ENCODE peak calls at places on chromosomes 7 and 10, in seven cellular contexts. L is fibroblast of lung, V is cardiac muscle cell, R is gastrocnemius medialis, J is WERI-Rb-1, H is suprapubic skin, A is coronary artery. N is an unnamed sample.

GRCh38 chr7:131219277-131220041 is 108.2 kb upstream of the MKLN1 start:
- DNase-seq in H (peak), V (no peak), J (no peak), A (peak), R (peak), L (no peak), N (no peak)

GRCh38 chr10:72097448-72098300 is 9.3 kb upstream of the SPOCK2 start:
- DNase-seq in L (peak), R (no peak), V (no peak), H (no peak), A (no peak), J (no peak), N (peak)

GRCh38 chr10:7526017-7526400 is 115.2 kb upstream of the SFMBT2 start:
- DNase-seq in R (no peak), J (no peak), H (no peak), L (no peak), V (no peak), A (no peak), N (no peak)

GRCh38 chr10:126264089-126265018 is 123.9 kb downstream of the ADAM12 start:
- DNase-seq in V (no peak), J (no peak), A (no peak), L (no peak), R (no peak), H (no peak), N (peak)

GRCh38 chr10:122878799-122879338 is 512 bp downstream of the FAM24B start:
- DNase-seq in A (no peak), V (no peak), J (no peak), L (no peak), H (no peak), R (no peak), N (peak)

GRCh38 chr7:55517191-55517633 is 55.1 kb downstream of the VOPP1 start:
- DNase-seq in A (no peak), L (no peak), J (no peak), V (no peak), H (no peak), R (no peak), N (no peak)

GRCh38 chr10:73597346-73597745 is 6.2 kb upstream of the USP54 start:
- DNase-seq in H (no peak), A (no peak), V (no peak), J (no peak), R (no peak), L (peak), N (peak)

GRCh38 chr10:132192076-132192975 is 5.6 kb downstream of the DPYSL4 start:
- DNase-seq in R (no peak), A (no peak), J (no peak), H (no peak), L (no peak), V (no peak), N (no peak)

GRCh38 chr10:69392481-69393000 is 24.2 kb downstream of the TACR2 start:
- DNase-seq in H (peak), L (peak), V (peak), R (peak), A (peak), J (peak), N (peak)

GRCh38 chr10:70899096-70899495 is 10.7 kb upstream of the PCBD1 start:
- DNase-seq in R (no peak), V (no peak), H (no peak), L (no peak), J (no peak), A (peak), N (no peak)

GRCh38 chr10:7908541-7909210 is 90.4 kb downstream of the TAF3 start:
- DNase-seq in R (no peak), J (no peak), V (no peak), H (no peak), L (no peak), A (no peak), N (no peak)

GRCh38 chr10:112713411-112713810 is 236.6 kb upstream of the TCF7L2 start:
- DNase-seq in J (no peak), H (no peak), L (peak), V (no peak), R (no peak), A (no peak), N (peak)

GRCh38 chr7:155652156-155653124 is 8.0 kb downstream of the RBM33 start:
- DNase-seq in H (no peak), V (no peak), J (no peak), R (no peak), A (no peak), L (peak), N (no peak)

GRCh38 chr7:14207711-14208110 is 218.2 kb upstream of the ETV1 start:
- DNase-seq in L (no peak), V (no peak), R (no peak), J (no peak), H (no peak), A (no peak), N (no peak)

GRCh38 chr7:140019606-140020005 is 43.1 kb downstream of the PARP12 start:
- DNase-seq in V (no peak), L (no peak), J (no peak), R (no peak), H (no peak), A (no peak), N (no peak)

GRCh38 chr10:84095821-84096497 is 43.4 kb upstream of the GHITM start:
- DNase-seq in A (no peak), H (no peak), J (no peak), V (no peak), R (no peak), L (no peak), N (peak)

GRCh38 chr10:23341004-23341403 is 3.6 kb downstream of the C10orf67 start:
- DNase-seq in R (no peak), H (no peak), V (no peak), A (no peak), L (no peak), J (no peak), N (peak)

GRCh38 chr10:36946598-36946997 is 178.8 kb upstream of the ANKRD30A start:
- DNase-seq in J (no peak), L (no peak), R (no peak), V (no peak), A (no peak), H (no peak), N (no peak)

GRCh38 chr7:76125560-76125959 is 76.1 kb upstream of the SRRM3 start:
- DNase-seq in L (no peak), V (no peak), H (no peak), R (no peak), J (no peak), A (no peak), N (no peak)

GRCh38 chr10:123720536-123720935 is 54.4 kb downstream of the GPR26 start:
- DNase-seq in H (no peak), V (no peak), A (peak), L (no peak), R (no peak), J (no peak), N (no peak)

GRCh38 chr7:16753102-16753931 is at the start of gene TSPAN13:
- DNase-seq in V (peak), H (peak), R (no peak), J (peak), L (peak), A (no peak), N (peak)

GRCh38 chr10:119416855-119417254 is 125.7 kb downstream of the RGS10 start:
- DNase-seq in L (peak), H (no peak), J (peak), A (no peak), R (no peak), V (peak), N (peak)

GRCh38 chr10:126407831-126408230 is 19.6 kb upstream of the ADAM12 start:
- DNase-seq in L (no peak), H (no peak), A (no peak), J (no peak), R (no peak), V (no peak), N (no peak)

DNA sequence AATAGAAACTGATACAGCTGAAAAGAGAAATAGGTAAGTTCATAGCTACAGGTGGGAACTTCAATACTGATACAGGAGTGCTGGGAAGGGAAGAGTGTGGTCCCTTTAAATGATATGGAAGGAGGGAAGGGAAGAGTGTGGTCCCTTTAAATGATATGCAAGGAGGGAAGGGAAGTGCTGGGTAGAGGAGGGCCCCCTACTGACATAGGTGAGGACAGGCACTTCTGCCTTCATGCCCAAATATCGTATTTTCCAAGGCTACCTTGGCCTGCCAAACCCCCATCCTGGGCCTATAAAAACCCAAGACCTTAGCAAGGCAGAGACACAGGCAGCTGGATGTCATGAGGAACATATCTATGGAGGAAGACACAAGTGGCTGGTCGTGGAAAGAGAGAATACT is 92.3 kb downstream of the MAGI2 start:
- DNase-seq in A (no peak), H (no peak), J (no peak), V (no peak), R (no peak), L (no peak), N (no peak)
- TF ChIP-seq CTCF in A (no peak), H (no peak), J (peak), V (no peak), R (no peak), L (no peak), N (no peak)

GRCh38 chr10:58341947-58342346 is 7.1 kb downstream of the UBE2D1 start:
- DNase-seq in R (no peak), J (no peak), L (no peak), A (no peak), H (no peak), V (no peak), N (no peak)
- H3K4me3 ChIP-seq in R (peak), J (no peak), L (no peak), A (no peak), H (no peak), V (no peak), N (no peak)

GRCh38 chr10:110358278-110358677 is 53.6 kb upstream of the SMNDC1 start:
- DNase-seq in V (no peak), L (no peak), A (no peak), J (no peak), H (no peak), R (no peak), N (no peak)

GRCh38 chr10:110360857-110361474 is 56.2 kb upstream of the SMNDC1 start:
- DNase-seq in J (no peak), H (no peak), V (peak), R (no peak), A (no peak), L (no peak), N (no peak)

GRCh38 chr10:110357252-110357780 is 52.6 kb upstream of the SMNDC1 start:
- DNase-seq in H (no peak), L (peak), V (peak), R (no peak), A (no peak), J (no peak), N (peak)

GRCh38 chr10:110357871-110358270 is 53.2 kb upstream of the SMNDC1 start:
- DNase-seq in V (no peak), R (no peak), J (no peak), L (no peak), A (no peak), H (no peak), N (no peak)

GRCh38 chr10:110358869-110359629 is 54.3 kb upstream of the SMNDC1 start:
- DNase-seq in L (no peak), A (no peak), J (no peak), R (no peak), H (no peak), V (peak), N (peak)
- TF ChIP-seq CTCF in L (no peak), A (no peak), J (no peak), R (no peak), H (no peak), V (no peak), N (peak)

GRCh38 chr10:43437141-43437860 is 390 bp downstream of the ZNF487 start:
- DNase-seq in R (no peak), V (no peak), H (no peak), J (no peak), L (no peak), A (no peak), N (peak)
- H3K4me3 ChIP-seq in R (peak), V (peak), H (peak), J (peak), L (peak), A (peak), N (peak)